ENCODE peak calls at places on chromosomes 11 and 22, in five cellular contexts. One of them, this sample, is unnamed.

GRCh38 chr11:110076388-110076965 is 16.7 kb upstream of the ZC3H12C start:
- DNase-seq in pancreas: no peak
- DNase-seq in MM.1S: no peak
- DNase-seq in CD8-positive, alpha-beta memory T cell: no peak
- DNase-seq in tibial nerve: no peak
- DNase-seq in this sample: no peak

GRCh38 chr11:45924927-45925326 is 2.5 kb downstream of the LARGE2 start:
- DNase-seq in pancreas: no peak
- DNase-seq in MM.1S: no peak
- DNase-seq in CD8-positive, alpha-beta memory T cell: no peak
- DNase-seq in tibial nerve: no peak
- DNase-seq in this sample: no peak

GRCh38 chr22:23047742-23048141 is 22.6 kb upstream of the GNAZ start:
- DNase-seq in pancreas: no peak
- DNase-seq in MM.1S: no peak
- DNase-seq in CD8-positive, alpha-beta memory T cell: no peak
- DNase-seq in tibial nerve: no peak
- DNase-seq in this sample: no peak

GRCh38 chr22:40031766-40032470 is 37.2 kb downstream of the FAM83F start:
- DNase-seq in pancreas: no peak
- DNase-seq in MM.1S: no peak
- DNase-seq in CD8-positive, alpha-beta memory T cell: no peak
- DNase-seq in tibial nerve: no peak
- DNase-seq in this sample: no peak

GRCh38 chr11:20161230-20161918 is 1.1 kb upstream of the DBX1 start:
- DNase-seq in pancreas: no peak
- DNase-seq in MM.1S: no peak
- DNase-seq in CD8-positive, alpha-beta memory T cell: no peak
- DNase-seq in tibial nerve: no peak
- DNase-seq in this sample: no peak

GRCh38 chr11:30729187-30729713 is 143.1 kb upstream of the MPPED2 start:
- DNase-seq in pancreas: no peak
- DNase-seq in MM.1S: no peak
- DNase-seq in CD8-positive, alpha-beta memory T cell: no peak
- DNase-seq in tibial nerve: no peak
- DNase-seq in this sample: no peak

GRCh38 chr22:42317691-42318547 is 47.5 kb upstream of the TCF20 start:
- DNase-seq in pancreas: no peak
- DNase-seq in MM.1S: no peak
- DNase-seq in CD8-positive, alpha-beta memory T cell: no peak
- DNase-seq in tibial nerve: no peak
- DNase-seq in this sample: no peak

GRCh38 chr11:17743026-17743807 is 8.6 kb downstream of the KCNC1 start:
- DNase-seq in pancreas: no peak
- DNase-seq in MM.1S: no peak
- DNase-seq in CD8-positive, alpha-beta memory T cell: peak
- DNase-seq in tibial nerve: no peak
- DNase-seq in this sample: no peak

GRCh38 chr22:46047226-46047625 is 70.3 kb upstream of the WNT7B start:
- DNase-seq in pancreas: peak
- DNase-seq in MM.1S: no peak
- DNase-seq in CD8-positive, alpha-beta memory T cell: peak
- DNase-seq in tibial nerve: no peak
- DNase-seq in this sample: no peak

GRCh38 chr11:118305726-118306125 is 1.2 kb downstream of the CD3E start:
- DNase-seq in pancreas: no peak
- DNase-seq in MM.1S: no peak
- DNase-seq in CD8-positive, alpha-beta memory T cell: peak
- DNase-seq in tibial nerve: no peak
- DNase-seq in this sample: no peak

GRCh38 chr11:34962034-34962433 is 45.6 kb downstream of the PDHX start:
- DNase-seq in pancreas: no peak
- DNase-seq in MM.1S: no peak
- DNase-seq in CD8-positive, alpha-beta memory T cell: no peak
- DNase-seq in tibial nerve: no peak
- DNase-seq in this sample: no peak

GRCh38 chr11:77776455-77776854 is 44.1 kb downstream of the RSF1 start:
- DNase-seq in pancreas: no peak
- DNase-seq in MM.1S: peak
- DNase-seq in CD8-positive, alpha-beta memory T cell: no peak
- DNase-seq in tibial nerve: no peak
- DNase-seq in this sample: no peak

GRCh38 chr11:103051158-103051801 is 40.7 kb downstream of the DCUN1D5 start:
- DNase-seq in pancreas: no peak
- DNase-seq in MM.1S: no peak
- DNase-seq in CD8-positive, alpha-beta memory T cell: no peak
- DNase-seq in tibial nerve: no peak
- DNase-seq in this sample: peak

GRCh38 chr11:65892661-65893317 is 2.3 kb downstream of the CCDC85B start:
- DNase-seq in pancreas: peak
- DNase-seq in MM.1S: no peak
- DNase-seq in CD8-positive, alpha-beta memory T cell: no peak
- DNase-seq in tibial nerve: no peak
- DNase-seq in this sample: no peak

GRCh38 chr22:40654522-40655167 is 18.1 kb upstream of the MRTFA start:
- DNase-seq in pancreas: no peak
- DNase-seq in MM.1S: no peak
- DNase-seq in CD8-positive, alpha-beta memory T cell: no peak
- DNase-seq in tibial nerve: peak
- DNase-seq in this sample: no peak

GRCh38 chr22:35617137-35617755 is at the start of gene MB:
- DNase-seq in pancreas: no peak
- DNase-seq in MM.1S: no peak
- DNase-seq in CD8-positive, alpha-beta memory T cell: no peak
- DNase-seq in tibial nerve: no peak
- DNase-seq in this sample: no peak
- H3K4me3 ChIP-seq in pancreas: no peak
- H3K4me3 ChIP-seq in MM.1S: no peak
- H3K4me3 ChIP-seq in CD8-positive, alpha-beta memory T cell: no peak
- H3K4me3 ChIP-seq in tibial nerve: no peak
- H3K4me3 ChIP-seq in this sample: no peak

GRCh38 chr11:95700471-95700817 is 89.1 kb downstream of the FAM76B start:
- DNase-seq in pancreas: no peak
- DNase-seq in MM.1S: peak
- DNase-seq in CD8-positive, alpha-beta memory T cell: no peak
- DNase-seq in tibial nerve: no peak
- DNase-seq in this sample: no peak

GRCh38 chr11:95697614-95698408 is 91.8 kb downstream of the FAM76B start:
- DNase-seq in pancreas: no peak
- DNase-seq in MM.1S: no peak
- DNase-seq in CD8-positive, alpha-beta memory T cell: no peak
- DNase-seq in tibial nerve: no peak
- DNase-seq in this sample: no peak

GRCh38 chr11:95703059-95703458 is 86.5 kb downstream of the FAM76B start:
- DNase-seq in pancreas: no peak
- DNase-seq in MM.1S: no peak
- DNase-seq in CD8-positive, alpha-beta memory T cell: no peak
- DNase-seq in tibial nerve: no peak
- DNase-seq in this sample: no peak

GRCh38 chr11:95698939-95699562 is 90.5 kb downstream of the FAM76B start:
- DNase-seq in pancreas: no peak
- DNase-seq in MM.1S: no peak
- DNase-seq in CD8-positive, alpha-beta memory T cell: no peak
- DNase-seq in tibial nerve: no peak
- DNase-seq in this sample: no peak

GRCh38 chr11:95699631-95700470 is 89.7 kb downstream of the FAM76B start:
- DNase-seq in pancreas: no peak
- DNase-seq in MM.1S: no peak
- DNase-seq in CD8-positive, alpha-beta memory T cell: no peak
- DNase-seq in tibial nerve: no peak
- DNase-seq in this sample: no peak
- H3K4me3 ChIP-seq in pancreas: no peak
- H3K4me3 ChIP-seq in MM.1S: peak
- H3K4me3 ChIP-seq in CD8-positive, alpha-beta memory T cell: peak
- H3K4me3 ChIP-seq in tibial nerve: no peak
- H3K4me3 ChIP-seq in this sample: no peak

DNA sequence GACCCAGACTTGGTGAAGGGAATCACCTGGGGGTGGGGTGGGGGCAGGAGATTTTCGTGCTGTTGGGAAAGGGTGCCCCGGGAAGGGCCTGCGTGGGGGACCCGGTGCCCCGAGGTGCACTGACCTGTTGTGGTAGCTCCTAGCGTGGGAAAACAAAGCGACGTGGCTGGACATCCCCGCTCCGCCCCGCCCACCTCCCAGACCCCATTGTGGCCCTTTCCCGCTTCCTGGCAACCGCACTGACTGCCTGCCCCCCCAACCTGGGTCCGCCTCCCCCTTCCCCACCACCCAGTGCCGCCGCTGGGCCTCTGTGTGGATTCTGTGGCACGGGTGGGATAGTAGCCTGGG is 2.5 kb upstream of the TYMP start:
- DNase-seq in pancreas: no peak
- DNase-seq in MM.1S: no peak
- DNase-seq in CD8-positive, alpha-beta memory T cell: peak
- DNase-seq in tibial nerve: no peak
- DNase-seq in this sample: no peak
- H3K4me3 ChIP-seq in pancreas: peak
- H3K4me3 ChIP-seq in MM.1S: no peak
- H3K4me3 ChIP-seq in CD8-positive, alpha-beta memory T cell: peak
- H3K4me3 ChIP-seq in tibial nerve: peak
- H3K4me3 ChIP-seq in this sample: peak

GRCh38 chr11:9005087-9005486 is 1.3 kb upstream of the NRIP3 start:
- DNase-seq in pancreas: no peak
- DNase-seq in MM.1S: no peak
- DNase-seq in CD8-positive, alpha-beta memory T cell: no peak
- DNase-seq in tibial nerve: no peak
- DNase-seq in this sample: no peak

GRCh38 chr11:9001736-9002135 is 2.1 kb downstream of the NRIP3 start:
- DNase-seq in pancreas: no peak
- DNase-seq in MM.1S: no peak
- DNase-seq in CD8-positive, alpha-beta memory T cell: no peak
- DNase-seq in tibial nerve: no peak
- DNase-seq in this sample: no peak

GRCh38 chr11:9003573-9004309 is at the start of gene NRIP3:
- DNase-seq in pancreas: peak
- DNase-seq in MM.1S: no peak
- DNase-seq in CD8-positive, alpha-beta memory T cell: peak
- DNase-seq in tibial nerve: peak
- DNase-seq in this sample: no peak

GRCh38 chr11:9004310-9004945 is 627 bp upstream of the NRIP3 start:
- DNase-seq in pancreas: peak
- DNase-seq in MM.1S: no peak
- DNase-seq in CD8-positive, alpha-beta memory T cell: peak
- DNase-seq in tibial nerve: no peak
- DNase-seq in this sample: no peak

DNA sequence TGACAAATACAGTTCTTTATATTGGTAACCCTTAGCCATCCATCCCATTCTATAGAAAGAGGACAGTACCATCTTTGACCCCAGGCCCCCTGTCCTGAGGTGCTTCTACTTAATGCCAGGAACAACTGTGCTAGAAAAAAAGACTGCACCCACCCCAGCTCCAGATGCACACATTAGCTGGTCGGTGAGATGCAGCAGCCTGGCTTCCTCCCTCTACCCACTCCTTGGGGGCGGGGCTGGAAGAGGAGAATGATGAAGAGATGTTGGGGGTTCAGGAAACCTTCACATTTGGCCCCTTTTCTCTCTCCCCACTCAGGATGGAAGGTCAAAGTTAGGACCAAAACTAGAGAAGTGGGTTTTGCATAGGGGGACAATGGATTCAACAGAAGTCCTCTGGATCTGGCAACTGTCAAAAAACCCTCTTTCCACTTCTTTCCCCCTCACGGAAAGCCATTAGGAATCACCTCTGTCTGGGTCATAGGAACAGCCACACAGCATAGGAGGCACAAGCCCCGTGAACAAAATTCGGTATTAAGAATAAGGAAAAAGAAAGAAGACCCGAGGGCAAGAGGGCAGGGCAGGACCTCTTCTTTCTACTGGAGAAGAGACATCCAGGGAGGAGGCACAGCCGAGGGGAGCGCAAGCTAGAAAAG is 755 bp downstream of the NRIP3 start:
- DNase-seq in pancreas: no peak
- DNase-seq in MM.1S: no peak
- DNase-seq in CD8-positive, alpha-beta memory T cell: no peak
- DNase-seq in tibial nerve: no peak
- DNase-seq in this sample: no peak
- H3K4me3 ChIP-seq in pancreas: peak
- H3K4me3 ChIP-seq in MM.1S: peak
- H3K4me3 ChIP-seq in CD8-positive, alpha-beta memory T cell: peak
- H3K4me3 ChIP-seq in tibial nerve: peak
- H3K4me3 ChIP-seq in this sample: peak

DNA sequence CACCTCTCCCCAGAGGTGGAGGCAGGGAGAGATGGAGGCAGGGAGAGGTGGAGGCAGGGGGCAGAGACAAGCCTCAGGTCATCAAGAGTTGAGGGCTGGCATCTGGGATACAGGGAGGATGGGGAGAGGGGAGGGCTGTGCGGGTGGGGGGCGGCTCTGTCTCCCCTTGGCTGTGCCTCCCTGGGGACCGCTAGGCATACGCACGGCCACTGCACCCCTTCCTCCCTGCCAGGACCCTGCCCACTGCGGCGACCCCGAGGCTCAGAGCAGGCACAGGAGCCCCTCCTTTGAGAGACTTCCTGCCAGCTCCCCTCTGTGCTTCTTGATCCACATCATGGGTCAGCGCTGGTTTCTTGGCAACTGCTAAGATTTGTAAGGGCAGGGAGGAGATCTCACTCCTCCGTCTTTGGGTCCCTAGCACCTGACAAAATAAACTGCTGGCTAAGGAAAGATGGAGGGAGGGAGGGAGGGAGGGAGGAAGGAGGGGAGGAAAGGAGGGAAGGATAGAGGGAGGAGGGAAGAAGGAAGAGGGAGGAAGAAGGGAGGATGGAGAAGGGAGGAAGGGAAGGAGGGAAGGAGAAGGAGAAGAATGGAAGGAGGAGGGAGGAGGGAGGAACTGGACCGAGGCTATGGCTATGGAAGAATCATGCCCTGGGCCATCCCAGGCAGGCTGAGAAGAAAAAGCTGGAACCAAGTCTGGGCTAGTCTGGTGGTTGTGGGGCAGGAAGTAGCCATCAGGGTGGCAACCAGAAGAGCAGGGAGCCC is 18.5 kb downstream of the PRR33 start:
- DNase-seq in pancreas: peak
- DNase-seq in MM.1S: no peak
- DNase-seq in CD8-positive, alpha-beta memory T cell: peak
- DNase-seq in tibial nerve: no peak
- DNase-seq in this sample: no peak
- H3K4me3 ChIP-seq in pancreas: no peak
- H3K4me3 ChIP-seq in MM.1S: no peak
- H3K4me3 ChIP-seq in CD8-positive, alpha-beta memory T cell: no peak
- H3K4me3 ChIP-seq in tibial nerve: no peak
- H3K4me3 ChIP-seq in this sample: no peak

GRCh38 chr11:63768232-63769043 is at the start of gene ZFTA:
- DNase-seq in pancreas: peak
- DNase-seq in MM.1S: peak
- DNase-seq in CD8-positive, alpha-beta memory T cell: peak
- DNase-seq in tibial nerve: peak
- DNase-seq in this sample: no peak

GRCh38 chr11:63767415-63768231 is 952 bp downstream of the ZFTA start:
- DNase-seq in pancreas: peak
- DNase-seq in MM.1S: peak
- DNase-seq in CD8-positive, alpha-beta memory T cell: peak
- DNase-seq in tibial nerve: peak
- DNase-seq in this sample: peak

GRCh38 chr11:63770763-63771162 is 2.2 kb upstream of the ZFTA start:
- DNase-seq in pancreas: no peak
- DNase-seq in MM.1S: no peak
- DNase-seq in CD8-positive, alpha-beta memory T cell: no peak
- DNase-seq in tibial nerve: no peak
- DNase-seq in this sample: no peak

GRCh38 chr11:63769044-63769718 is 606 bp upstream of the ZFTA start:
- DNase-seq in pancreas: peak
- DNase-seq in MM.1S: peak
- DNase-seq in CD8-positive, alpha-beta memory T cell: peak
- DNase-seq in tibial nerve: no peak
- DNase-seq in this sample: no peak

GRCh38 chr11:63769719-63770443 is 1.3 kb upstream of the ZFTA start:
- DNase-seq in pancreas: no peak
- DNase-seq in MM.1S: no peak
- DNase-seq in CD8-positive, alpha-beta memory T cell: no peak
- DNase-seq in tibial nerve: no peak
- DNase-seq in this sample: no peak
- H3K4me3 ChIP-seq in pancreas: peak
- H3K4me3 ChIP-seq in MM.1S: peak
- H3K4me3 ChIP-seq in CD8-positive, alpha-beta memory T cell: no peak
- H3K4me3 ChIP-seq in tibial nerve: peak
- H3K4me3 ChIP-seq in this sample: peak